ENCODE peak calls at places on chromosome 10, in six cellular contexts. B, S, K, C, T and D are unnamed samples.

GRCh38 chr10:104054430-104054829 is 31.2 kb downstream of the COL17A1 start:
- DNase-seq in B (peak; percentile 35), S (no peak), K (peak; percentile 54), C (peak; percentile 43), T (peak; percentile 81), D (peak; percentile 71)

GRCh38 chr10:98006266-98006665 is 24.2 kb downstream of the CRTAC1 start:
- DNase-seq in B (no peak), S (no peak), K (no peak), C (no peak), T (no peak), D (no peak)

GRCh38 chr10:78458983-78459638 is 425.4 kb downstream of the RPS24 start:
- DNase-seq in B (peak; percentile 35), S (no peak), K (peak; percentile 31), C (peak; percentile 73), T (no peak), D (peak; percentile 68)

GRCh38 chr10:86968271-86968993 is at the start of gene ADIRF:
- DNase-seq in B (no peak), S (peak; percentile 88), K (no peak), C (no peak), T (peak; percentile 56), D (peak; percentile 28)

GRCh38 chr10:119346063-119346835 is 138.9 kb downstream of the GRK5 start:
- DNase-seq in B (no peak), S (no peak), K (no peak), C (no peak), T (no peak), D (no peak)

GRCh38 chr10:102300289-102300843 is 55.0 kb downstream of the GBF1 start:
- DNase-seq in B (peak; percentile 57), S (no peak), K (no peak), C (peak; percentile 67), T (no peak), D (peak; percentile 77)

GRCh38 chr10:114708717-114709352 is 50.8 kb upstream of the ABLIM1 start:
- DNase-seq in B (peak; percentile 84), S (no peak), K (no peak), C (peak; percentile 64), T (peak; percentile 76), D (peak; percentile 62)

GRCh38 chr10:114635797-114636550 is 22.1 kb downstream of the ABLIM1 start:
- DNase-seq in B (no peak), S (no peak), K (no peak), C (no peak), T (no peak), D (no peak)

GRCh38 chr10:78905015-78905939 is 163.5 kb upstream of the ZMIZ1 start:
- DNase-seq in B (no peak), S (peak; percentile 33), K (no peak), C (no peak), T (no peak), D (no peak)

GRCh38 chr10:11793762-11794479 is 29.2 kb upstream of the PROSER2 start:
- DNase-seq in B (no peak), S (no peak), K (peak; percentile 84), C (peak; percentile 36), T (peak; percentile 90), D (peak; percentile 49)

GRCh38 chr10:80025281-80025680 is 53.2 kb upstream of the TMEM254 start:
- DNase-seq in B (no peak), S (no peak), K (no peak), C (no peak), T (no peak), D (no peak)

GRCh38 chr10:25933653-25934608 is at the start of gene MYO3A:
- DNase-seq in B (no peak), S (no peak), K (no peak), C (no peak), T (no peak), D (no peak)

GRCh38 chr10:60422809-60423208 is 33.1 kb upstream of the ANK3 start:
- DNase-seq in B (no peak), S (no peak), K (no peak), C (no peak), T (no peak), D (no peak)

GRCh38 chr10:33252794-33253203 is 81.7 kb downstream of the NRP1 start:
- DNase-seq in B (peak; percentile 71), S (no peak), K (peak; percentile 72), C (peak; percentile 74), T (peak; percentile 73), D (peak; percentile 88)

GRCh38 chr10:88058750-88059149 is 195.3 kb downstream of the PTEN start:
- DNase-seq in B (no peak), S (no peak), K (no peak), C (no peak), T (no peak), D (no peak)

GRCh38 chr10:100377830-100378229 is 30.8 kb downstream of the SCD start:
- DNase-seq in B (no peak), S (no peak), K (no peak), C (no peak), T (no peak), D (no peak)

GRCh38 chr10:27564880-27565279 is 60.8 kb downstream of the RAB18 start:
- DNase-seq in B (no peak), S (no peak), K (no peak), C (no peak), T (no peak), D (no peak)

GRCh38 chr10:84177541-84178386 is 4.2 kb downstream of the GPR15LG start:
- DNase-seq in B (no peak), S (peak; percentile 61), K (no peak), C (no peak), T (no peak), D (no peak)

GRCh38 chr10:121217331-121217730 is 366.2 kb downstream of the WDR11 start:
- DNase-seq in B (no peak), S (no peak), K (no peak), C (no peak), T (no peak), D (no peak)

GRCh38 chr10:120108941-120109340 is 216.4 kb downstream of the SEC23IP start:
- DNase-seq in B (no peak), S (no peak), K (no peak), C (no peak), T (no peak), D (no peak)